ENCODE peak calls at places on chromosome 12, in six cellular contexts. One of them, this sample, is unnamed.

GRCh38 chr12:8088574-8088973 is 6.5 kb downstream of the NECAP1 start:
- DNase-seq in mammary epithelial cell: no peak
- DNase-seq in K562: no peak
- DNase-seq in tibial artery: no peak
- DNase-seq in pancreas: no peak
- DNase-seq in sigmoid colon: no peak
- DNase-seq in this sample: no peak

GRCh38 chr12:30794020-30794419 is 39.3 kb upstream of the CAPRIN2 start:
- DNase-seq in pancreas: no peak
- DNase-seq in mammary epithelial cell: no peak
- DNase-seq in sigmoid colon: no peak
- DNase-seq in K562: no peak
- DNase-seq in tibial artery: no peak
- DNase-seq in this sample: no peak

GRCh38 chr12:130714591-130715149 is 1.4 kb downstream of the RIMBP2 start:
- DNase-seq in mammary epithelial cell: no peak
- DNase-seq in sigmoid colon: no peak
- DNase-seq in K562: no peak
- DNase-seq in tibial artery: no peak
- DNase-seq in pancreas: no peak
- DNase-seq in this sample: no peak

GRCh38 chr12:117521327-117521726 is 159.9 kb upstream of the NOS1 start:
- DNase-seq in mammary epithelial cell: no peak
- DNase-seq in pancreas: no peak
- DNase-seq in sigmoid colon: no peak
- DNase-seq in K562: no peak
- DNase-seq in tibial artery: no peak
- DNase-seq in this sample: no peak

GRCh38 chr12:114925076-114925475 is 241.1 kb upstream of the TBX3 start:
- DNase-seq in sigmoid colon: no peak
- DNase-seq in tibial artery: no peak
- DNase-seq in pancreas: no peak
- DNase-seq in K562: no peak
- DNase-seq in mammary epithelial cell: no peak
- DNase-seq in this sample: no peak

GRCh38 chr12:20757-21156 is 45.8 kb upstream of the IQSEC3 start:
- DNase-seq in K562: peak
- DNase-seq in tibial artery: peak
- DNase-seq in mammary epithelial cell: no peak
- DNase-seq in pancreas: no peak
- DNase-seq in sigmoid colon: no peak
- DNase-seq in this sample: no peak

GRCh38 chr12:52391618-52392002 is 6.2 kb upstream of the KRT84 start:
- DNase-seq in mammary epithelial cell: peak
- DNase-seq in pancreas: no peak
- DNase-seq in K562: no peak
- DNase-seq in sigmoid colon: peak
- DNase-seq in tibial artery: peak
- DNase-seq in this sample: peak

GRCh38 chr12:46874642-46875041 is 48.8 kb upstream of the SLC38A4 start:
- DNase-seq in mammary epithelial cell: no peak
- DNase-seq in pancreas: no peak
- DNase-seq in tibial artery: no peak
- DNase-seq in K562: no peak
- DNase-seq in sigmoid colon: no peak
- DNase-seq in this sample: no peak

GRCh38 chr12:29710104-29710503 is 73.6 kb downstream of the TMTC1 start:
- DNase-seq in mammary epithelial cell: no peak
- DNase-seq in tibial artery: no peak
- DNase-seq in K562: no peak
- DNase-seq in sigmoid colon: peak
- DNase-seq in pancreas: no peak
- DNase-seq in this sample: no peak

GRCh38 chr12:24854017-24854416 is 94.9 kb downstream of the BCAT1 start:
- DNase-seq in pancreas: no peak
- DNase-seq in mammary epithelial cell: no peak
- DNase-seq in K562: no peak
- DNase-seq in sigmoid colon: no peak
- DNase-seq in tibial artery: no peak
- DNase-seq in this sample: no peak

GRCh38 chr12:6821674-6822433 is at the start of gene GPR162:
- DNase-seq in tibial artery: no peak
- DNase-seq in mammary epithelial cell: no peak
- DNase-seq in sigmoid colon: peak
- DNase-seq in K562: peak
- DNase-seq in pancreas: peak
- DNase-seq in this sample: no peak

GRCh38 chr12:93922583-93923006 is 225.8 kb upstream of the PLXNC1 start:
- DNase-seq in sigmoid colon: no peak
- DNase-seq in K562: no peak
- DNase-seq in pancreas: no peak
- DNase-seq in mammary epithelial cell: no peak
- DNase-seq in tibial artery: peak
- DNase-seq in this sample: no peak

GRCh38 chr12:3257411-3257810 is 180.2 kb downstream of the TSPAN9 start:
- DNase-seq in pancreas: no peak
- DNase-seq in sigmoid colon: no peak
- DNase-seq in K562: no peak
- DNase-seq in tibial artery: no peak
- DNase-seq in mammary epithelial cell: no peak
- DNase-seq in this sample: no peak

GRCh38 chr12:113230315-113231274 is 9.3 kb downstream of the TPCN1 start:
- DNase-seq in tibial artery: peak
- DNase-seq in sigmoid colon: peak
- DNase-seq in pancreas: no peak
- DNase-seq in K562: peak
- DNase-seq in mammary epithelial cell: no peak
- DNase-seq in this sample: peak

GRCh38 chr12:125287155-125287847 is 222.1 kb downstream of the AACS start:
- DNase-seq in tibial artery: no peak
- DNase-seq in K562: no peak
- DNase-seq in mammary epithelial cell: no peak
- DNase-seq in pancreas: no peak
- DNase-seq in sigmoid colon: no peak
- DNase-seq in this sample: no peak

GRCh38 chr12:90896164-90896563 is 58.8 kb downstream of the CCER1 start:
- DNase-seq in pancreas: no peak
- DNase-seq in mammary epithelial cell: peak
- DNase-seq in tibial artery: no peak
- DNase-seq in sigmoid colon: no peak
- DNase-seq in K562: no peak
- DNase-seq in this sample: no peak

GRCh38 chr12:113601656-113602263 is 130.1 kb upstream of the LHX5 start:
- DNase-seq in sigmoid colon: no peak
- DNase-seq in tibial artery: peak
- DNase-seq in mammary epithelial cell: no peak
- DNase-seq in K562: peak
- DNase-seq in pancreas: no peak
- DNase-seq in this sample: no peak

GRCh38 chr12:21879312-21879711 is 61.9 kb downstream of the ABCC9 start:
- DNase-seq in mammary epithelial cell: no peak
- DNase-seq in pancreas: no peak
- DNase-seq in tibial artery: no peak
- DNase-seq in K562: no peak
- DNase-seq in sigmoid colon: no peak
- DNase-seq in this sample: no peak

GRCh38 chr12:64625243-64626077 is 15.2 kb downstream of the RASSF3 start:
- DNase-seq in K562: peak
- DNase-seq in sigmoid colon: peak
- DNase-seq in tibial artery: peak
- DNase-seq in mammary epithelial cell: peak
- DNase-seq in pancreas: no peak
- DNase-seq in this sample: peak

GRCh38 chr12:28537474-28537873 is 347.2 kb downstream of the CCDC91 start:
- DNase-seq in mammary epithelial cell: no peak
- DNase-seq in sigmoid colon: no peak
- DNase-seq in K562: no peak
- DNase-seq in pancreas: no peak
- DNase-seq in tibial artery: no peak
- DNase-seq in this sample: no peak

GRCh38 chr12:12645485-12645884 is 33.8 kb downstream of the CREBL2 start:
- DNase-seq in mammary epithelial cell: no peak
- DNase-seq in K562: peak
- DNase-seq in tibial artery: no peak
- DNase-seq in sigmoid colon: no peak
- DNase-seq in pancreas: no peak
- DNase-seq in this sample: no peak

GRCh38 chr12:7107181-7108041 is 1.6 kb downstream of the C1RL start:
- DNase-seq in pancreas: no peak
- DNase-seq in mammary epithelial cell: peak
- DNase-seq in sigmoid colon: peak
- DNase-seq in K562: no peak
- DNase-seq in tibial artery: peak
- DNase-seq in this sample: peak

GRCh38 chr12:4664111-4664510 is 15.2 kb downstream of the NDUFA9 start:
- DNase-seq in tibial artery: no peak
- DNase-seq in mammary epithelial cell: peak
- DNase-seq in pancreas: no peak
- DNase-seq in K562: no peak
- DNase-seq in sigmoid colon: no peak
- DNase-seq in this sample: no peak

GRCh38 chr12:125243811-125244210 is 178.6 kb downstream of the AACS start:
- DNase-seq in pancreas: no peak
- DNase-seq in K562: no peak
- DNase-seq in tibial artery: no peak
- DNase-seq in mammary epithelial cell: no peak
- DNase-seq in sigmoid colon: no peak
- DNase-seq in this sample: no peak

GRCh38 chr12:80925983-80926382 is 11.8 kb downstream of the LIN7A start:
- DNase-seq in pancreas: no peak
- DNase-seq in sigmoid colon: no peak
- DNase-seq in tibial artery: no peak
- DNase-seq in mammary epithelial cell: no peak
- DNase-seq in K562: no peak
- DNase-seq in this sample: no peak

GRCh38 chr12:115456946-115457689 is 773.1 kb upstream of the TBX3 start:
- DNase-seq in mammary epithelial cell: peak
- DNase-seq in tibial artery: no peak
- DNase-seq in pancreas: no peak
- DNase-seq in sigmoid colon: no peak
- DNase-seq in K562: no peak
- DNase-seq in this sample: no peak

GRCh38 chr12:57085999-57086950 is 2.6 kb upstream of the NAB2 start:
- DNase-seq in mammary epithelial cell: peak
- DNase-seq in sigmoid colon: peak
- DNase-seq in tibial artery: peak
- DNase-seq in pancreas: peak
- DNase-seq in K562: peak
- DNase-seq in this sample: peak

GRCh38 chr12:5258498-5258897 is 173.4 kb upstream of the NTF3 start:
- DNase-seq in sigmoid colon: no peak
- DNase-seq in mammary epithelial cell: peak
- DNase-seq in tibial artery: peak
- DNase-seq in K562: no peak
- DNase-seq in pancreas: no peak
- DNase-seq in this sample: no peak

GRCh38 chr12:113292091-113292490 is 42.8 kb downstream of the SLC8B1 start:
- DNase-seq in sigmoid colon: no peak
- DNase-seq in tibial artery: no peak
- DNase-seq in pancreas: no peak
- DNase-seq in K562: no peak
- DNase-seq in mammary epithelial cell: no peak
- DNase-seq in this sample: no peak

GRCh38 chr12:91921555-91921954 is 224.1 kb downstream of the BTG1 start:
- DNase-seq in pancreas: no peak
- DNase-seq in mammary epithelial cell: no peak
- DNase-seq in tibial artery: no peak
- DNase-seq in sigmoid colon: no peak
- DNase-seq in K562: no peak
- DNase-seq in this sample: no peak
- H3K27ac ChIP-seq in pancreas: no peak
- H3K27ac ChIP-seq in mammary epithelial cell: no peak
- H3K27ac ChIP-seq in tibial artery: no peak
- H3K27ac ChIP-seq in sigmoid colon: no peak
- H3K27ac ChIP-seq in K562: no peak
- H3K27ac ChIP-seq in this sample: no peak

DNA sequence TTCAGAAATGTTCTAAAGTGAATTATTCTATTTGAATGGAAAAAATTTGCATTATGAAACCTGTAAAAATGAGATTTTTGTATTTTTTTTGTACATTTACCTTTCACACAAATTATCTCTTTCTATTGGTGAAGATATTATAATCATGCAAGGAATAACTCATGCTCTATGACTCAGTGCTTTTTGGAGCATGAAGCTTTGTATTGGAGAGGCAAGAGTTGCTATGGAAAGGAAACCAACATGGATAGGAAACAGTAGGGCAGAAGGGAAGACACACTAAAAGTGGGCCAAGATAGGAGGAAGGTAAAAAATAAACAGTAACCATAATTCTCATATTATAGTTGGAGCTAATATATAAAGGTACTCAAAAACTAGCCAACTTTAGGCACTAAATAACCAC is 79.0 kb downstream of the PLCZ1 start:
- DNase-seq in tibial artery: no peak
- DNase-seq in mammary epithelial cell: no peak
- DNase-seq in K562: no peak
- DNase-seq in sigmoid colon: no peak
- DNase-seq in pancreas: no peak
- DNase-seq in this sample: no peak
- TF ChIP-seq CTCF in tibial artery: no peak
- TF ChIP-seq CTCF in mammary epithelial cell: no peak
- TF ChIP-seq CTCF in K562: no peak
- TF ChIP-seq CTCF in sigmoid colon: no peak
- TF ChIP-seq CTCF in pancreas: no peak
- TF ChIP-seq CTCF in this sample: no peak

GRCh38 chr12:95802482-95803264 is 12.1 kb upstream of the NTN4 start:
- DNase-seq in tibial artery: no peak
- DNase-seq in mammary epithelial cell: peak
- DNase-seq in K562: no peak
- DNase-seq in sigmoid colon: no peak
- DNase-seq in pancreas: no peak
- DNase-seq in this sample: no peak
- H3K27ac ChIP-seq in tibial artery: peak
- H3K27ac ChIP-seq in mammary epithelial cell: peak
- H3K27ac ChIP-seq in K562: no peak
- H3K27ac ChIP-seq in sigmoid colon: peak
- H3K27ac ChIP-seq in pancreas: peak
- H3K27ac ChIP-seq in this sample: no peak

DNA sequence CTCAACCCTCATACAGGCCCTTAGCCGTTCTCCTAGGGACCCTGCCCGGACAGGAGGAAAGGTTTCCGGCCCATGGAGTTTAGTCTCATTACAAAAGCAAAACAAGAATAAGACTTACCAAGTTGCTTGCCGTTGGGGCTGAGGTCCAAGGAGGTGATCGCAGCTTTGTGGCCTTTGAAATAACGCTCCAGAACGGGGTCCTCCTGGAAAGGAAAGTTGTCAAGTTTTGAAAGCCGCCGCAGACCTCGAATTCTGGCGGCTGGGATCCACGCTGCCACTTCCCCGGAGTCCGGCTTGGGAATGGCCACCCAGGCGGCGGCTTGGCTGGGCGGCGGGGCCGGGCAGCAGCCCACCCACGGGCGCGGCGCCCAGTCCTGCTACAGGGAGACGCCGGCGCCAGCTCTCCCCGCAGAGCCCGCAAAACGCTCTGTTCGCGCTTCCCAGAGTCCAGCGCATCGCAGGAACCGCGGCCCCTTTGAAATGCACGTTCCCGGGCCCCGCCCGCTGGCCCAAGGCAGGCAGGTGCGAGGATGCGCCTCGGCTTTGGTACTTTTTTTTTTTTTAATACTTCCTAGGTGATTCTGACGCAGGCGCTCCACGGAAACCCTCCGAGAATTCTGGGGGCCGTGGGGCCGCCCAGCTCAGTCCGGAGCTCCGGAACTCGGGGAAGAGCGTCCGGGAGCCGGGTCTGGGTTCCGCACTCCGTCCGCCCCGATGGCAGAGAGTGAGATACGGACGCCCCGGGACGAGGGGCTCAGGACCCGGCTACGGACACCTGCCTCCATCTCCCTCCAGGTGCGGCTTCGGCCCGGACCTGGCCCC is 617 bp upstream of the GALNT4 start:
- DNase-seq in tibial artery: peak
- DNase-seq in sigmoid colon: peak
- DNase-seq in pancreas: peak
- DNase-seq in mammary epithelial cell: peak
- DNase-seq in K562: peak
- DNase-seq in this sample: peak
- TF ChIP-seq CTCF in tibial artery: no peak
- TF ChIP-seq CTCF in sigmoid colon: no peak
- TF ChIP-seq CTCF in pancreas: peak
- TF ChIP-seq CTCF in mammary epithelial cell: no peak
- TF ChIP-seq CTCF in K562: no peak
- TF ChIP-seq CTCF in this sample: peak